ENCODE peak calls at places on chromosomes 3 and 15, in four cellular contexts. C is left lung, T is mucosa of descending colon, P is OCI-LY7. N is an unnamed sample.

GRCh38 chr3:162295323-162295983 is 798.8 kb downstream of the OTOL1 start:
- DNase-seq in C (no peak), P (no peak), T (no peak), N (no peak)

GRCh38 chr3:117105650-117106049 is 396.1 kb downstream of the TUSC7 start:
- DNase-seq in T (no peak), C (no peak), P (no peak), N (no peak)

GRCh38 chr3:152155654-152156053 is 113.1 kb upstream of the MBNL1 start:
- DNase-seq in C (no peak), T (no peak), P (no peak), N (no peak)

GRCh38 chr15:25862469-25863066 is 559 bp downstream of the ATP10A start:
- DNase-seq in P (no peak), T (peak; percentile 54), C (no peak), N (no peak)

GRCh38 chr3:82145742-82146141 is 384.3 kb upstream of the GBE1 start:
- DNase-seq in T (no peak), C (no peak), P (no peak), N (no peak)

GRCh38 chr15:70569718-70570231 is 193.6 kb downstream of the UACA start:
- DNase-seq in T (no peak), P (no peak), C (no peak), N (no peak)

GRCh38 chr3:190862209-190863118 is at the start of gene GMNC:
- DNase-seq in P (no peak), C (peak; percentile 83), T (peak; percentile 84), N (peak; percentile 88)

GRCh38 chr3:101812895-101813294 is 33.9 kb downstream of the NXPE3 start:
- DNase-seq in P (no peak), C (no peak), T (no peak), N (no peak)

GRCh38 chr3:194395767-194396527 is 3.1 kb downstream of the GP5 start:
- DNase-seq in C (peak; percentile 52), T (peak; percentile 55), P (no peak), N (no peak)

GRCh38 chr15:101286471-101287114 is 8.5 kb downstream of the SNRPA1 start:
- DNase-seq in T (no peak), C (no peak), P (no peak), N (no peak)

GRCh38 chr3:10268116-10268515 is 19.9 kb downstream of the TATDN2 start:
- DNase-seq in C (no peak), T (no peak), P (no peak), N (no peak)

GRCh38 chr15:95365615-95366107 is 964.8 kb upstream of the NR2F2 start:
- DNase-seq in T (no peak), C (no peak), P (no peak), N (no peak)

GRCh38 chr3:30277494-30277893 is 328.9 kb upstream of the TGFBR2 start:
- DNase-seq in P (no peak), C (no peak), T (no peak), N (no peak)

GRCh38 chr3:1571736-1572135 is 478.9 kb downstream of the CNTN6 start:
- DNase-seq in C (no peak), T (no peak), P (no peak), N (no peak)

GRCh38 chr3:30966896-30967295 is 72.4 kb upstream of the GADL1 start:
- DNase-seq in C (no peak), T (no peak), P (no peak), N (no peak)

GRCh38 chr3:196314597-196314996 is 3.4 kb downstream of the DYNLT2B start:
- DNase-seq in P (no peak), C (no peak), T (no peak), N (no peak)

GRCh38 chr3:9298236-9298635 is 48.8 kb upstream of the SRGAP3 start:
- DNase-seq in C (no peak), P (no peak), T (no peak), N (no peak)

GRCh38 chr3:108041253-108041652 is 49.6 kb downstream of the CD47 start:
- DNase-seq in P (no peak), C (no peak), T (no peak), N (no peak)

GRCh38 chr3:67113802-67114407 is 115.8 kb downstream of the KBTBD8 start:
- DNase-seq in T (peak; percentile 78), P (peak; percentile 80), C (peak; percentile 53), N (peak; percentile 69)
- TF ChIP-seq CTCF in T (peak; percentile 67), P (peak; percentile 99), C (peak; percentile 82), N (peak; percentile 97)

DNA sequence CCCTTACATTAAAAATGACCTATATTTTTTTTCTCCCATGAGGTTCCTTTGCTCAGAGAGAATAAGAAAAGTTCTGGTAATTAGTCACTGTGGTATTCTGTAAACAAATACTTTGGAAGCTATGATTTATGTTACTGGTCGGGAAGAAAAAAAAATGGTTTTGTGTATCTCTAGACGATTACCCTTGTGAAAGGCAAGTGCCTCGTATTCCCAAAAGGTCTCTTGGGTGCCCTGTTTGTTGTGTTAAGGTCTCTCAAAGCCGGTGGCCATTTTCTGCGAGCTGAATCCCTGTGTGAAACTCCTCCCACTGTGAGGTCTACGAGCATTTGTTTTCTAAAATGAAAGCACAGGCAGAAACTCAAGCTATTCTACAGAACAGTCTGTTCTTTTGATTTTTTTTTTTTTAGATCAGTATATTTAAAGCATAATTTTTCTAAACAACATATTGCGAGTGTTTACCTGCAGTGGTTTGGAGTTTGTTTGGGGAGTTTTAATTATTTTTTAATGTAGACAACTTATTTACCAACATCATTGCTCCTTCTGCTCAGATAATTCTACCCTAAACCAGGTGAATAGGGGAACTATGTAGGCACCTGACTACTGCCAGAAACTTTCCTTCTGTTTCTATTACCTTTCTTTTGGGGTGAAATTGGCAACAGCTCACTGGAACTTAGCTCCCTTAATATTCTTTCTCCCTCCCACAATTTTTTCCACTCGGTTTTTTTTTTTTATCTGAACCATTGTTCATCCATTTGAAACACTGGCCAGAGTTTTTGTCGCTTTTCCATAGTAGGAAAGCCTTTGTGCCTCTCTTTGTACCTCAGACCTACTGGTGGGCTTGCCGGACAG is 44.0 kb downstream of the ZBTB38 start:
- DNase-seq in T (no peak), C (no peak), P (peak; percentile 22), N (no peak)
- H3K4me1 ChIP-seq in T (peaks cover 38% of the 10 kb centered on the region), C (peaks cover 35% of the 10 kb centered on the region), P (peaks cover 17% of the 10 kb centered on the region), N (peaks cover 48% of the 10 kb centered on the region)

GRCh38 chr3:32146669-32147315 is 40.4 kb downstream of the GPD1L start:
- DNase-seq in P (peak; percentile 46), T (no peak), C (no peak), N (no peak)

GRCh38 chr3:32147509-32147908 is 41.1 kb downstream of the GPD1L start:
- DNase-seq in P (no peak), C (no peak), T (no peak), N (no peak)

GRCh38 chr3:32147935-32148334 is 41.5 kb downstream of the GPD1L start:
- DNase-seq in P (peak; percentile 16), T (no peak), C (no peak), N (no peak)

GRCh38 chr3:32140943-32141342 is 34.5 kb downstream of the GPD1L start:
- DNase-seq in T (no peak), P (no peak), C (no peak), N (no peak)

GRCh38 chr3:32143849-32144757 is 37.7 kb downstream of the GPD1L start:
- DNase-seq in P (peak; percentile 84), T (no peak), C (no peak), N (no peak)
- TF ChIP-seq CTCF in P (peak; percentile 95), T (peak; percentile 55), C (peak; percentile 63), N (peak; percentile 77)

GRCh38 chr15:65086680-65087111 is 10.2 kb downstream of the KBTBD13 start:
- DNase-seq in P (peak; percentile 21), T (no peak), C (no peak), N (no peak)

GRCh38 chr15:65088643-65089021 is 12.1 kb downstream of the KBTBD13 start:
- DNase-seq in T (peak; percentile 73), C (no peak), P (no peak), N (no peak)

GRCh38 chr15:65089206-65089824 is 12.8 kb downstream of the KBTBD13 start:
- DNase-seq in T (no peak), C (no peak), P (no peak), N (peak; percentile 80)

GRCh38 chr15:65087411-65087810 is 10.9 kb downstream of the KBTBD13 start:
- DNase-seq in C (peak; percentile 63), T (no peak), P (no peak), N (no peak)

DNA sequence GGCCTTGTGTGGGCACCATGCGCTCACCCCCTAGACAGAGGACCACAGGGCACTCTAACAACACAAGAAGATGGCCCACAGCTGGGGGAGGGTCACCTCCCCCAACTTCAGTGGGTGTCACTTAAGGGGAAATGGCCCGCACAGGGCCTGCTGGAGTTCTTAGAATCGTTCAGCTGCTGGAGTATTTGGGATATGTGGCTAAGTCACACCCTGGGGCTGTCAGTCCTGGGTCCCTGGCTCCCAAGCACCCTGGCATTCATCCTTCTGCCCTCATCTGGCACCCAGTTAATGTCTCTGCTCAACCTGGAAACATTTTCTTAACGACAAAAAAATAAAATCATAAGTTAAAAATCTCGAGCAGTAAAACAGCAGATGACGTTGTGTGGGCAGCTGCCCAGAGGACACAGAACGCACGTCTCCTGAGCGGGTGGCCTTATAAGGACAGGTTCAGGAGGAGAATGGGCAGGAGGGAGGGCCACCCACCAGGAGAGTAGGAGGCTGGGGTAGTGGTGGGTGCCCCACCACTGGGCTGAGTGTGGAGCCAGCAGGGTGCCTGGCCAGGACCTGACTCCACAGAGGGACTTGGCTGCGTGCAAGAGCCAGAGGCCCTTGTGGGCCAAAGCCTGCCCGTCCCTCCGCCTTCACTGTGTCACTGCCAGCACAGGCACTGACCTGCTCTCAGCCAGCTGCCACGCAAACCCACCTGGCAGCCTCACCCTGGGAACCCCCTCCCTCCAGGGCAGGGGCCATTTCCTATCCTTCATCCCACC is 11.5 kb downstream of the KBTBD13 start:
- DNase-seq in P (no peak), C (no peak), T (peak; percentile 74), N (no peak)
- H3K4me1 ChIP-seq in P (no peaks in the 10 kb centered on the region), C (peaks cover 20% of the 10 kb centered on the region), T (peaks cover 24% of the 10 kb centered on the region), N (peaks cover 22% of the 10 kb centered on the region)

DNA sequence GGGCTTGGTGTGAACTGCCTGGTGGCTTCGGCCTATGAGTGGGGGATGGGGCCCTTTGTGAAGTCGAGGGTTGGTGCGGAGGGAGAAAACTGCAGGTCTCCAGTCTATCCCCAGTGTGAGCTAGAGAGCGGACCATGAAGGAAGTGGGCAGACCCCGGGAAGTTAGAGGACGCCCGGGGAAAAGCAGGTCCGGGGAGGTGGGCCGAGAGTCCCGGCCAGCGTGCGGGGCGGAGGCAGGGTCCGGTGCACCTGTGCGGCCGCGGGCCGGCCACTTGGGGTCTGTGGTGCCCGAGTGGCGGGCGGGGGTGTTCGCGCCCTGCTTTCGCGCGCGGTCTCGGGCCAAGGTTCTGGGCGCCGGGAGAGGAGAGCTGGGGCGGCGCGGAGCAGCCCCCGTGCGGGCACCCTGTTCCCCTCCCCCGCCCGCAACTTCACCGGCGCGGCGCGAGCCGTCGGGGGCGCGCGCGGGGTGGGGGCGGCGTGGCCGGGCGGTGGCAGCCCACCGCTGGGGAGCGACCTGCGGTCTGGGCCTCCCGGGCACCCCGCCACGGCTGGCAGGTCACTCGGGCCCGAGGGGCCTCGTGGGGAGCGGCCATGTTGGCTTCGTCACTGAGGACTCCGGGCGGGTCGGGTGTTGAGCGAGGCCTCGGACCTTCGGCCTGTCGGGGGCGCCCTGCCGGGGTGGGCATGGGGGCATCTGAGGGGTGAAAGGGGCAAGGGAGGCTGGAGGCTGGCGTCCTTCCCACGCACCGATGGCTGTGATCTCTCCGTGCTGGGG is 4.8 kb downstream of the UBE2E1 start:
- DNase-seq in C (peak; percentile 52), P (peak; percentile 43), T (peak; percentile 78), N (peak; percentile 85)
- TF ChIP-seq CTCF in C (no peak), P (peak; percentile 31), T (no peak), N (peak; percentile 7)

DNA sequence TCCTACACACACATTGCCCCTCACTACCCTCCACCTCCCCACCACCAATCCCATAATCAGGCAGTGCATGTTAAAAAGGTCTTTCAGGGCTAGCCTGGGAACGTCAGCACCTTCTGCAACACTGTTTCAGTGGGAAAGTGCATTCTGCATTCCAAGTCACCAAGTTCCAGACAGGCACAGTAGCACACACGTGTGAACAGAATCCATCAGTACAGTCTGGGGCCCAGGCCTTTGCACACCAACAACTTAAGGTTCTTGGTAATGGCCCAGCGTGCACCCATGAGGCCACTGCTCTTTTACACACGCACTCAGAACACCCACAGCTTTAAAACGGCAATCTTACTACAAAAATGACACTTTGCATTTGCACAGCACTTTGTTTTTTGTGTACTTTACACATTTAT is 1.2 kb downstream of the ANXA2 start:
- DNase-seq in P (no peak), T (peak; percentile 55), C (no peak), N (no peak)
- H3K4me1 ChIP-seq in P (no peaks in the 10 kb centered on the region), T (peaks cover 47% of the 10 kb centered on the region), C (peaks cover 45% of the 10 kb centered on the region), N (peaks cover 21% of the 10 kb centered on the region)